ENCODE peak calls at places on chromosome 21, in seven cellular contexts. T, E, L, X, J, K and Y are unnamed samples.

GRCh38 chr21:22352088-22352487 is 1353.9 kb downstream of the NCAM2 start:
- DNase-seq in T (no peak), E (no peak), L (no peak), X (no peak), J (no peak), K (no peak), Y (no peak)

GRCh38 chr21:31729622-31730343 is 2.1 kb downstream of the SCAF4 start:
- DNase-seq in T (no peak), E (no peak), L (no peak), X (no peak), J (no peak), K (no peak), Y (no peak)

GRCh38 chr21:17829472-17829871 is 10.3 kb upstream of the C21orf91 start:
- DNase-seq in T (no peak), E (no peak), L (no peak), X (no peak), J (no peak), K (no peak), Y (no peak)

GRCh38 chr21:26637346-26637745 is 64.3 kb upstream of the CYYR1 start:
- DNase-seq in T (no peak), E (no peak), L (no peak), X (no peak), J (no peak), K (no peak), Y (no peak)

GRCh38 chr21:20519076-20519475 is 479.1 kb upstream of the NCAM2 start:
- DNase-seq in T (no peak), E (no peak), L (no peak), X (no peak), J (no peak), K (no peak), Y (no peak)

GRCh38 chr21:27225142-27225541 is 258.3 kb upstream of the ADAMTS5 start:
- DNase-seq in T (no peak), E (no peak), L (no peak), X (no peak), J (no peak), K (no peak), Y (no peak)

GRCh38 chr21:31872452-31873274 is at the start of gene HUNK:
- DNase-seq in T (no peak), E (no peak), L (no peak), X (peak), J (peak), K (no peak), Y (peak)

GRCh38 chr21:37915941-37916794 is at the start of gene KCNJ6:
- DNase-seq in T (no peak), E (no peak), L (peak), X (peak), J (no peak), K (peak), Y (no peak)

GRCh38 chr21:16536661-16537359 is 807.0 kb downstream of the USP25 start:
- DNase-seq in T (no peak), E (no peak), L (no peak), X (no peak), J (no peak), K (no peak), Y (no peak)

GRCh38 chr21:39125752-39126485 is 57.3 kb downstream of the PSMG1 start:
- DNase-seq in T (peak), E (no peak), L (no peak), X (peak), J (peak), K (peak), Y (peak)
- TF ChIP-seq JUND in T (no peak), E (no peak), L (no peak), X (no peak), J (no peak), K (no peak), Y (no peak)

DNA sequence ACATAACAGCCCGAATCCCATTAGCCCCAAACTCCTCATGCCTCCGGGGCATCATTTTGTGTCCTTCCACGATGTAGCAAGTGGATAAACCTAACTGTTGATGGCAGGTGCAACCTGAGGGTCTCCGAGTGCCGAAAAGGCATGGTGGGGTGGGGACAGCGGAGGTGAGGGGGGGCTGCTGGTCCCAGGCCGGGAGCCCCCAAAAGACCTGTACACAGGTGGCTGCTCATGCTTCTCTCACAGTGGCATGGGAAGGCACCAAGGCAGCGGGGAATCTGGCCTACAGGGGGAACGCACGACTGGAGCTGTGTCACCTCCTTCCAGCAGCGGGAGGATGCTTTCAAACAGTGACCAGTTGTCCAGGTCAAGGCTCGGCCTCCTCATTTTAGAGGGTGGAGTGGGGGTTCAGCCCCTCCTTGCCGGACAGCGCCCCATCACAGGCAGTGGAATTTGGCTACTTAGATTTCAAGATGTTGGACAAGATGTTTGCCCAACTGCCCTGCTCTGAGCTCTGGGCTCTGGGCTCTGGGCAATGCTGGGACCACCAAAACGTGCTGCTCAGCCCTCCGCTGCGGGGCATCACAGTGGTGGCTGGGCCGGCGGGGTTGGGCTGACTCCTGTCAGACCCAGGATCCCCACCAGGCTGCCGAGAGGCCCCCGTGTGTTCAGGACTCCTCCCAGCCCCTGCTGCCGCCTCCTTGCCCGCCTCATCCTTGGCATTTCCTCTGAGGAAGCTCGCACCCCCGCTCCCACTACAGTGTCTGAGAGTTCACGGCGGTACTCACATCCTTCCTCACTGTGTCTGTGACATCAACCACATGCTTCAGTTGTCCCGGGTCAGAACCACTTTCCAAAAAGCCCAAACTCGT is 7.6 kb downstream of the DNMT3L start:
- DNase-seq in T (no peak), E (no peak), L (no peak), X (no peak), J (no peak), K (no peak), Y (no peak)
- TF ChIP-seq JUND in T (no peak), E (no peak), L (no peak), X (no peak), J (no peak), K (no peak), Y (no peak)

GRCh38 chr21:33587792-33588484 is 546 bp downstream of the DONSON start:
- DNase-seq in T (no peak), E (no peak), L (peak), X (no peak), J (no peak), K (no peak), Y (peak)
- TF ChIP-seq JUND in T (no peak), E (no peak), L (no peak), X (no peak), J (no peak), K (no peak), Y (no peak)

DNA sequence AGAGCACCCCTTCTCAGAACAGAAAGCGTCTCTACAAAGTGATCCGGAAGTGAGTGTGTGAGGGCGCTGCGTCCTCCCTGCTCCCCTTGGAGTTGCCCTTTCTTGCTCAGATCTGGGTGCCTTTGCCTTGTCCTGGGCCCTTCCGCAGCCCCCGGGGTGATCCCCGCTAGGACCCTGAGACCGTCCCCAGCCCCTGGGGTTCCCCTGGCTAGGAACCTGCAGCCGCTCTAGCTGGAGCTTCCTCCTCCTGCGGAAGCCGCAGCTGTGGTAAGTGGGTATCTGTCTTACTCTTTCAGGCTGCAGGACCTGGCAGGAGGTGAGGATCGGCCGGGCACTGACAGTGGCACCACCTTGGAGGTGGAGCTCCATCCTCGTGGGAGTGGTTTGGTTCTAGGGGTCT is 11.2 kb downstream of the RRP1 start:
- DNase-seq in T (no peak), E (no peak), L (no peak), X (no peak), J (no peak), K (no peak), Y (no peak)
- TF ChIP-seq JUND in T (no peak), E (no peak), L (no peak), X (no peak), J (no peak), K (no peak), Y (no peak)

GRCh38 chr21:34635307-34635706 is 20.4 kb upstream of the RCAN1 start:
- DNase-seq in T (no peak), E (no peak), L (peak), X (no peak), J (no peak), K (peak), Y (no peak)

GRCh38 chr21:34625194-34625593 is 10.3 kb upstream of the RCAN1 start:
- DNase-seq in T (no peak), E (no peak), L (no peak), X (no peak), J (no peak), K (no peak), Y (no peak)

GRCh38 chr21:34632498-34632897 is 17.6 kb upstream of the RCAN1 start:
- DNase-seq in T (no peak), E (no peak), L (no peak), X (no peak), J (no peak), K (no peak), Y (no peak)

GRCh38 chr21:34626131-34626530 is 11.2 kb upstream of the RCAN1 start:
- DNase-seq in T (no peak), E (no peak), L (no peak), X (no peak), J (no peak), K (no peak), Y (no peak)

GRCh38 chr21:34630536-34631143 is 15.7 kb upstream of the RCAN1 start:
- DNase-seq in T (peak), E (peak), L (peak), X (peak), J (peak), K (no peak), Y (peak)
- TF ChIP-seq JUND in T (no peak), E (no peak), L (no peak), X (no peak), J (no peak), K (no peak), Y (no peak)

DNA sequence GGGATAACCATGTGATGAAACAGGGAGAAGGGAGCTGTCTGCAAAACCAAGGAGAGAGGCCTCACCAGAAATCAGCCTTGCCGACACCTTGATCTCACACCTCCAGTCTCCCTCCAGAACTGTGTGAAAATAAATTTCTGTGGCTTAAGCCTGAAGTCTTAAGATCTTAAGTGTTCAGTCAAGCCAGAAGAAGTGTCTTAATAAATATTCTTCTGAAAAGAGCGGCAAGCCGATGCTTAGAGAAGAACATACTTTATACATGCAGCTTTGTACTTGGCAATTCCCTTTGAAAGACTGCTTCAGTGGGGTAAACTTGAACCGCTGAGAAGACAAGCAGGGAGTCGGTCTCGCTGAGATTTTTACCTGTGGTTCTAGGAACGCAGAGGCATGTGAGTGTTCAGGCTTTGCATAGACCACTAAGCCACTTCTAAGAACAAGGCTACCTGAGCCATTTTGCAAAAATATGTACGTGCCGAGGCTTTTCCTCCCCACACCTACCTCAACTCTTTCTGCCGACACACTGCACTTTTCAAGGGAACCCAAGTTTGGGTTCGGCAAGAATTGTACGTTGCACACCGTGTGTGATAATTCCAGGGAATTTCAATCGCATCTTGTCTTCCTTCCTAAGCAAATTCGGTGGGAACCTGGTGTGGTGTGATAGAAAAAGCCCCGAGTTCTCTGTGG is 3.4 kb downstream of the RUNX1 start:
- DNase-seq in T (no peak), E (no peak), L (no peak), X (no peak), J (no peak), K (no peak), Y (no peak)
- TF ChIP-seq JUND in T (no peak), E (no peak), L (no peak), X (no peak), J (no peak), K (no peak), Y (no peak)

GRCh38 chr21:36890086-36890485 is 76.4 kb downstream of the HLCS start:
- DNase-seq in T (no peak), E (no peak), L (no peak), X (no peak), J (no peak), K (no peak), Y (no peak)
- TF ChIP-seq JUND in T (no peak), E (no peak), L (no peak), X (no peak), J (no peak), K (no peak), Y (no peak)

GRCh38 chr21:45499970-45500575 is 42.2 kb downstream of the SLC19A1 start:
- DNase-seq in T (no peak), E (no peak), L (peak), X (no peak), J (no peak), K (no peak), Y (no peak)
- TF ChIP-seq JUND in T (no peak), E (no peak), L (no peak), X (no peak), J (no peak), K (no peak), Y (no peak)

GRCh38 chr21:42724226-42724920 is 71.0 kb downstream of the PDE9A start:
- DNase-seq in T (peak), E (no peak), L (no peak), X (no peak), J (peak), K (no peak), Y (no peak)
- TF ChIP-seq JUND in T (no peak), E (no peak), L (no peak), X (no peak), J (no peak), K (no peak), Y (no peak)